ENCODE peak calls at places on chromosomes 3 and 15, in eight cellular contexts. One of them, this sample, is unnamed.

GRCh38 chr3:136512391-136512790 is 239.8 kb downstream of the STAG1 start:
- DNase-seq in body of pancreas: no peak
- DNase-seq in germinal center: no peak
- DNase-seq in stimulated activated CD8-positive, alpha-beta memory T cell treated with anti-CD3 and anti-CD28 coated beads, Interleukin-7, amount 100 ng/mL, for 24 hours: no peak
- DNase-seq in NCI-H1436: no peak
- DNase-seq in activated T-helper 1 cell treated with Interleukin-2 at 50 U/mL for 16 hours: no peak
- DNase-seq in non-pigmented ciliary epithelial cell: no peak
- DNase-seq in COR-L47: no peak
- DNase-seq in this sample: no peak

GRCh38 chr15:89654311-89654761 is 931 bp downstream of the KIF7 start:
- DNase-seq in body of pancreas: no peak
- DNase-seq in germinal center: no peak
- DNase-seq in stimulated activated CD8-positive, alpha-beta memory T cell treated with anti-CD3 and anti-CD28 coated beads, Interleukin-7, amount 100 ng/mL, for 24 hours: no peak
- DNase-seq in NCI-H1436: no peak
- DNase-seq in activated T-helper 1 cell treated with Interleukin-2 at 50 U/mL for 16 hours: no peak
- DNase-seq in non-pigmented ciliary epithelial cell: no peak
- DNase-seq in COR-L47: no peak
- DNase-seq in this sample: no peak

GRCh38 chr3:56988874-56989433 is 71.5 kb upstream of the SPATA12 start:
- DNase-seq in body of pancreas: peak; percentile 86
- DNase-seq in germinal center: peak; percentile 57
- DNase-seq in stimulated activated CD8-positive, alpha-beta memory T cell treated with anti-CD3 and anti-CD28 coated beads, Interleukin-7, amount 100 ng/mL, for 24 hours: peak; percentile 44
- DNase-seq in NCI-H1436: peak; percentile 42
- DNase-seq in activated T-helper 1 cell treated with Interleukin-2 at 50 U/mL for 16 hours: peak; percentile 47
- DNase-seq in non-pigmented ciliary epithelial cell: no peak
- DNase-seq in COR-L47: peak; percentile 44
- DNase-seq in this sample: peak; percentile 85

GRCh38 chr15:40695469-40695910 is 516 bp downstream of the RAD51 start:
- DNase-seq in body of pancreas: no peak
- DNase-seq in germinal center: peak; percentile 51
- DNase-seq in stimulated activated CD8-positive, alpha-beta memory T cell treated with anti-CD3 and anti-CD28 coated beads, Interleukin-7, amount 100 ng/mL, for 24 hours: no peak
- DNase-seq in NCI-H1436: no peak
- DNase-seq in activated T-helper 1 cell treated with Interleukin-2 at 50 U/mL for 16 hours: no peak
- DNase-seq in non-pigmented ciliary epithelial cell: no peak
- DNase-seq in COR-L47: no peak
- DNase-seq in this sample: no peak

GRCh38 chr15:69929905-69930630 is 167.6 kb downstream of the TLE3 start:
- DNase-seq in body of pancreas: no peak
- DNase-seq in germinal center: no peak
- DNase-seq in stimulated activated CD8-positive, alpha-beta memory T cell treated with anti-CD3 and anti-CD28 coated beads, Interleukin-7, amount 100 ng/mL, for 24 hours: no peak
- DNase-seq in NCI-H1436: no peak
- DNase-seq in activated T-helper 1 cell treated with Interleukin-2 at 50 U/mL for 16 hours: no peak
- DNase-seq in non-pigmented ciliary epithelial cell: no peak
- DNase-seq in COR-L47: no peak
- DNase-seq in this sample: no peak

GRCh38 chr3:50121416-50122032 is 32.8 kb downstream of the RBM5 start:
- DNase-seq in body of pancreas: peak; percentile 82
- DNase-seq in germinal center: peak; percentile 88
- DNase-seq in stimulated activated CD8-positive, alpha-beta memory T cell treated with anti-CD3 and anti-CD28 coated beads, Interleukin-7, amount 100 ng/mL, for 24 hours: peak; percentile 49
- DNase-seq in NCI-H1436: peak; percentile 41
- DNase-seq in activated T-helper 1 cell treated with Interleukin-2 at 50 U/mL for 16 hours: peak; percentile 50
- DNase-seq in non-pigmented ciliary epithelial cell: peak; percentile 42
- DNase-seq in COR-L47: peak; percentile 39
- DNase-seq in this sample: peak; percentile 34

GRCh38 chr3:170522171-170522570 is 63.7 kb downstream of the SLC7A14 start:
- DNase-seq in body of pancreas: no peak
- DNase-seq in germinal center: no peak
- DNase-seq in stimulated activated CD8-positive, alpha-beta memory T cell treated with anti-CD3 and anti-CD28 coated beads, Interleukin-7, amount 100 ng/mL, for 24 hours: no peak
- DNase-seq in NCI-H1436: no peak
- DNase-seq in activated T-helper 1 cell treated with Interleukin-2 at 50 U/mL for 16 hours: no peak
- DNase-seq in non-pigmented ciliary epithelial cell: no peak
- DNase-seq in COR-L47: no peak
- DNase-seq in this sample: no peak

GRCh38 chr3:138308783-138309182 is 20.9 kb downstream of the NME9 start:
- DNase-seq in body of pancreas: no peak
- DNase-seq in germinal center: no peak
- DNase-seq in stimulated activated CD8-positive, alpha-beta memory T cell treated with anti-CD3 and anti-CD28 coated beads, Interleukin-7, amount 100 ng/mL, for 24 hours: no peak
- DNase-seq in NCI-H1436: no peak
- DNase-seq in activated T-helper 1 cell treated with Interleukin-2 at 50 U/mL for 16 hours: no peak
- DNase-seq in non-pigmented ciliary epithelial cell: no peak
- DNase-seq in COR-L47: no peak
- DNase-seq in this sample: no peak

GRCh38 chr15:70892912-70893560 is 410 bp downstream of the LRRC49 start:
- DNase-seq in body of pancreas: no peak
- DNase-seq in germinal center: no peak
- DNase-seq in stimulated activated CD8-positive, alpha-beta memory T cell treated with anti-CD3 and anti-CD28 coated beads, Interleukin-7, amount 100 ng/mL, for 24 hours: no peak
- DNase-seq in NCI-H1436: no peak
- DNase-seq in activated T-helper 1 cell treated with Interleukin-2 at 50 U/mL for 16 hours: no peak
- DNase-seq in non-pigmented ciliary epithelial cell: no peak
- DNase-seq in COR-L47: peak; percentile 75
- DNase-seq in this sample: no peak

GRCh38 chr15:36950371-36950770 is 150.0 kb downstream of the MEIS2 start:
- DNase-seq in body of pancreas: no peak
- DNase-seq in germinal center: no peak
- DNase-seq in stimulated activated CD8-positive, alpha-beta memory T cell treated with anti-CD3 and anti-CD28 coated beads, Interleukin-7, amount 100 ng/mL, for 24 hours: no peak
- DNase-seq in NCI-H1436: no peak
- DNase-seq in activated T-helper 1 cell treated with Interleukin-2 at 50 U/mL for 16 hours: no peak
- DNase-seq in non-pigmented ciliary epithelial cell: no peak
- DNase-seq in COR-L47: no peak
- DNase-seq in this sample: no peak

GRCh38 chr3:10311710-10312109 is 9.2 kb downstream of the SEC13 start:
- DNase-seq in body of pancreas: no peak
- DNase-seq in germinal center: no peak
- DNase-seq in stimulated activated CD8-positive, alpha-beta memory T cell treated with anti-CD3 and anti-CD28 coated beads, Interleukin-7, amount 100 ng/mL, for 24 hours: no peak
- DNase-seq in NCI-H1436: no peak
- DNase-seq in activated T-helper 1 cell treated with Interleukin-2 at 50 U/mL for 16 hours: no peak
- DNase-seq in non-pigmented ciliary epithelial cell: no peak
- DNase-seq in COR-L47: no peak
- DNase-seq in this sample: no peak

GRCh38 chr15:51883436-51883835 is 54.0 kb downstream of the TMOD3 start:
- DNase-seq in body of pancreas: no peak
- DNase-seq in germinal center: no peak
- DNase-seq in stimulated activated CD8-positive, alpha-beta memory T cell treated with anti-CD3 and anti-CD28 coated beads, Interleukin-7, amount 100 ng/mL, for 24 hours: no peak
- DNase-seq in NCI-H1436: no peak
- DNase-seq in activated T-helper 1 cell treated with Interleukin-2 at 50 U/mL for 16 hours: no peak
- DNase-seq in non-pigmented ciliary epithelial cell: no peak
- DNase-seq in COR-L47: no peak
- DNase-seq in this sample: no peak

GRCh38 chr3:62876064-62876463 is 848 bp upstream of the CADPS start:
- DNase-seq in body of pancreas: peak; percentile 62
- DNase-seq in germinal center: peak; percentile 49
- DNase-seq in stimulated activated CD8-positive, alpha-beta memory T cell treated with anti-CD3 and anti-CD28 coated beads, Interleukin-7, amount 100 ng/mL, for 24 hours: no peak
- DNase-seq in NCI-H1436: no peak
- DNase-seq in activated T-helper 1 cell treated with Interleukin-2 at 50 U/mL for 16 hours: no peak
- DNase-seq in non-pigmented ciliary epithelial cell: no peak
- DNase-seq in COR-L47: no peak
- DNase-seq in this sample: no peak

GRCh38 chr3:128382221-128382807 is 84.4 kb downstream of the DNAJB8 start:
- DNase-seq in body of pancreas: peak; percentile 71
- DNase-seq in germinal center: no peak
- DNase-seq in stimulated activated CD8-positive, alpha-beta memory T cell treated with anti-CD3 and anti-CD28 coated beads, Interleukin-7, amount 100 ng/mL, for 24 hours: no peak
- DNase-seq in NCI-H1436: no peak
- DNase-seq in activated T-helper 1 cell treated with Interleukin-2 at 50 U/mL for 16 hours: no peak
- DNase-seq in non-pigmented ciliary epithelial cell: no peak
- DNase-seq in COR-L47: no peak
- DNase-seq in this sample: no peak

GRCh38 chr15:34582461-34583357 is 742 bp downstream of the GOLGA8B start:
- DNase-seq in body of pancreas: peak; percentile 60
- DNase-seq in germinal center: peak; percentile 42
- DNase-seq in stimulated activated CD8-positive, alpha-beta memory T cell treated with anti-CD3 and anti-CD28 coated beads, Interleukin-7, amount 100 ng/mL, for 24 hours: no peak
- DNase-seq in NCI-H1436: peak; percentile 9
- DNase-seq in activated T-helper 1 cell treated with Interleukin-2 at 50 U/mL for 16 hours: no peak
- DNase-seq in non-pigmented ciliary epithelial cell: no peak
- DNase-seq in COR-L47: no peak
- DNase-seq in this sample: no peak

GRCh38 chr3:13205567-13206143 is 132.4 kb upstream of the IQSEC1 start:
- DNase-seq in body of pancreas: no peak
- DNase-seq in germinal center: no peak
- DNase-seq in stimulated activated CD8-positive, alpha-beta memory T cell treated with anti-CD3 and anti-CD28 coated beads, Interleukin-7, amount 100 ng/mL, for 24 hours: no peak
- DNase-seq in NCI-H1436: no peak
- DNase-seq in activated T-helper 1 cell treated with Interleukin-2 at 50 U/mL for 16 hours: no peak
- DNase-seq in non-pigmented ciliary epithelial cell: no peak
- DNase-seq in COR-L47: no peak
- DNase-seq in this sample: no peak

GRCh38 chr15:67937153-67937761 is 97.4 kb upstream of the RNU6-1 start:
- DNase-seq in body of pancreas: no peak
- DNase-seq in germinal center: no peak
- DNase-seq in stimulated activated CD8-positive, alpha-beta memory T cell treated with anti-CD3 and anti-CD28 coated beads, Interleukin-7, amount 100 ng/mL, for 24 hours: no peak
- DNase-seq in NCI-H1436: no peak
- DNase-seq in activated T-helper 1 cell treated with Interleukin-2 at 50 U/mL for 16 hours: no peak
- DNase-seq in non-pigmented ciliary epithelial cell: no peak
- DNase-seq in COR-L47: no peak
- DNase-seq in this sample: no peak

GRCh38 chr3:46559030-46559704 is 6.9 kb downstream of the LRRC2 start:
- DNase-seq in body of pancreas: no peak
- DNase-seq in germinal center: no peak
- DNase-seq in stimulated activated CD8-positive, alpha-beta memory T cell treated with anti-CD3 and anti-CD28 coated beads, Interleukin-7, amount 100 ng/mL, for 24 hours: no peak
- DNase-seq in NCI-H1436: no peak
- DNase-seq in activated T-helper 1 cell treated with Interleukin-2 at 50 U/mL for 16 hours: no peak
- DNase-seq in non-pigmented ciliary epithelial cell: no peak
- DNase-seq in COR-L47: no peak
- DNase-seq in this sample: no peak

GRCh38 chr3:88180398-88180999 is 30.7 kb downstream of the C3orf38 start:
- DNase-seq in body of pancreas: no peak
- DNase-seq in germinal center: peak; percentile 22
- DNase-seq in stimulated activated CD8-positive, alpha-beta memory T cell treated with anti-CD3 and anti-CD28 coated beads, Interleukin-7, amount 100 ng/mL, for 24 hours: no peak
- DNase-seq in NCI-H1436: no peak
- DNase-seq in activated T-helper 1 cell treated with Interleukin-2 at 50 U/mL for 16 hours: no peak
- DNase-seq in non-pigmented ciliary epithelial cell: peak; percentile 19
- DNase-seq in COR-L47: peak; percentile 1
- DNase-seq in this sample: no peak

GRCh38 chr3:60594025-60594424 is 657.2 kb downstream of the FHIT start:
- DNase-seq in body of pancreas: peak; percentile 50
- DNase-seq in germinal center: no peak
- DNase-seq in stimulated activated CD8-positive, alpha-beta memory T cell treated with anti-CD3 and anti-CD28 coated beads, Interleukin-7, amount 100 ng/mL, for 24 hours: no peak
- DNase-seq in NCI-H1436: no peak
- DNase-seq in activated T-helper 1 cell treated with Interleukin-2 at 50 U/mL for 16 hours: no peak
- DNase-seq in non-pigmented ciliary epithelial cell: no peak
- DNase-seq in COR-L47: no peak
- DNase-seq in this sample: no peak

GRCh38 chr3:185332026-185332735 is 30.8 kb upstream of the MAP3K13 start:
- DNase-seq in body of pancreas: no peak
- DNase-seq in germinal center: no peak
- DNase-seq in stimulated activated CD8-positive, alpha-beta memory T cell treated with anti-CD3 and anti-CD28 coated beads, Interleukin-7, amount 100 ng/mL, for 24 hours: no peak
- DNase-seq in NCI-H1436: peak; percentile 90
- DNase-seq in activated T-helper 1 cell treated with Interleukin-2 at 50 U/mL for 16 hours: no peak
- DNase-seq in non-pigmented ciliary epithelial cell: peak; percentile 43
- DNase-seq in COR-L47: peak; percentile 76
- DNase-seq in this sample: no peak

GRCh38 chr15:41417812-41418211 is 917 bp downstream of the RTF1 start:
- DNase-seq in body of pancreas: no peak
- DNase-seq in germinal center: peak; percentile 18
- DNase-seq in stimulated activated CD8-positive, alpha-beta memory T cell treated with anti-CD3 and anti-CD28 coated beads, Interleukin-7, amount 100 ng/mL, for 24 hours: no peak
- DNase-seq in NCI-H1436: no peak
- DNase-seq in activated T-helper 1 cell treated with Interleukin-2 at 50 U/mL for 16 hours: no peak
- DNase-seq in non-pigmented ciliary epithelial cell: no peak
- DNase-seq in COR-L47: no peak
- DNase-seq in this sample: no peak

This sample was measured in anterior cingulate cortex.